ENCODE peak calls at places on chromosome 1, in nine cellular contexts. V, K, Y, R, O, I, L, E and W are unnamed samples.

GRCh38 chr1:53311104-53311908 is 16.6 kb downstream of the LRP8 start:
- DNase-seq in K (no peak), I (no peak), E (no peak), Y (no peak), L (no peak), R (no peak), O (no peak), V (no peak), W (no peak)

GRCh38 chr1:246338546-246338945 is 168.5 kb downstream of the SMYD3 start:
- DNase-seq in L (no peak), E (no peak), O (no peak), Y (no peak), V (no peak), R (no peak), K (no peak), I (no peak), W (no peak)

GRCh38 chr1:204104331-204105222 is 31.7 kb downstream of the SOX13 start:
- DNase-seq in K (no peak), R (no peak), O (no peak), V (no peak), I (no peak), E (no peak), Y (no peak), L (no peak), W (peak; percentile 54)

GRCh38 chr1:207997486-207998268 is 86.8 kb upstream of the CD34 start:
- DNase-seq in E (peak; percentile 20), Y (no peak), I (no peak), O (peak; percentile 88), R (peak; percentile 68), L (peak; percentile 66), V (peak; percentile 10), K (peak; percentile 80), W (peak; percentile 66)

GRCh38 chr1:200223207-200223606 is 186.6 kb downstream of the ZNF281 start:
- DNase-seq in Y (no peak), O (no peak), I (no peak), E (no peak), L (no peak), R (no peak), K (no peak), V (no peak), W (no peak)

GRCh38 chr1:22555386-22555656 is 8.0 kb upstream of the EPHA8 start:
- DNase-seq in O (no peak), E (no peak), R (no peak), Y (no peak), L (no peak), K (no peak), V (no peak), I (no peak), W (no peak)

GRCh38 chr1:246961939-246962373 is 30.2 kb upstream of the AHCTF1 start:
- DNase-seq in R (no peak), L (peak; percentile 77), K (no peak), I (no peak), O (no peak), E (no peak), V (no peak), Y (no peak), W (no peak)

GRCh38 chr1:246703581-246703980 is 20.6 kb upstream of the SCCPDH start:
- DNase-seq in L (no peak), Y (no peak), K (no peak), V (no peak), R (no peak), I (no peak), O (no peak), E (no peak), W (no peak)

GRCh38 chr1:3518256-3518655 is 63.8 kb downstream of the ARHGEF16 start:
- DNase-seq in R (no peak), E (no peak), O (no peak), I (no peak), Y (no peak), V (no peak), L (no peak), K (no peak), W (no peak)

GRCh38 chr1:60672435-60672834 is 409.9 kb upstream of the NFIA start:
- DNase-seq in K (no peak), V (no peak), I (no peak), O (no peak), E (no peak), R (no peak), Y (no peak), L (no peak), W (no peak)

GRCh38 chr1:81954388-81955023 is 153.8 kb downstream of the ADGRL2 start:
- DNase-seq in K (no peak), Y (no peak), I (no peak), R (no peak), E (peak; percentile 30), V (no peak), O (no peak), L (no peak), W (no peak)

GRCh38 chr1:212916395-212917133 is 33.8 kb upstream of the VASH2 start:
- DNase-seq in E (no peak), O (peak; percentile 98), I (no peak), L (peak; percentile 61), R (peak; percentile 22), K (no peak), V (no peak), Y (no peak), W (no peak)

GRCh38 chr1:164930833-164931232 is 371.8 kb downstream of the PBX1 start:
- DNase-seq in L (no peak), I (no peak), E (no peak), V (no peak), R (no peak), O (no peak), Y (no peak), K (no peak), W (no peak)

GRCh38 chr1:62426238-62426637 is 10.6 kb upstream of the USP1 start:
- DNase-seq in V (no peak), I (no peak), L (no peak), Y (no peak), R (no peak), E (no peak), O (no peak), K (no peak), W (no peak)

GRCh38 chr1:48878191-48878940 is 101.7 kb upstream of the BEND5 start:
- DNase-seq in Y (no peak), E (no peak), V (no peak), L (no peak), O (no peak), R (peak; percentile 31), I (no peak), K (no peak), W (peak; percentile 2)

GRCh38 chr1:20336105-20336605 is 45.5 kb downstream of the VWA5B1 start:
- DNase-seq in O (no peak), L (no peak), V (no peak), Y (no peak), K (no peak), E (no peak), R (no peak), I (no peak), W (no peak)

GRCh38 chr1:6083801-6084467 is 38.2 kb downstream of the KCNAB2 start:
- DNase-seq in L (no peak), V (no peak), Y (no peak), I (no peak), E (no peak), O (no peak), K (peak; percentile 60), R (peak; percentile 20), W (no peak)

GRCh38 chr1:61202854-61203603 is 120.7 kb downstream of the NFIA start:
- DNase-seq in Y (no peak), I (no peak), K (peak; percentile 10), L (no peak), V (no peak), R (peak; percentile 53), E (no peak), O (no peak), W (no peak)

GRCh38 chr1:119364640-119365039 is 3.9 kb upstream of the HAO2 start:
- DNase-seq in O (no peak), L (no peak), K (no peak), Y (no peak), I (no peak), V (no peak), R (no peak), E (no peak), W (no peak)

GRCh38 chr1:235021321-235021720 is 107.3 kb downstream of the TOMM20 start:
- DNase-seq in K (no peak), Y (no peak), L (no peak), R (no peak), O (no peak), V (no peak), E (no peak), I (no peak), W (no peak)

GRCh38 chr1:192158181-192158580 is at the start of gene RGS18:
- DNase-seq in Y (no peak), K (no peak), O (no peak), V (no peak), R (peak; percentile 84), L (no peak), I (no peak), E (no peak), W (no peak)

GRCh38 chr1:226664413-226665101 is 74.5 kb downstream of the ITPKB start:
- DNase-seq in K (peak; percentile 70), Y (no peak), O (peak; percentile 89), E (no peak), V (no peak), R (peak; percentile 94), L (peak; percentile 46), I (no peak), W (no peak)

GRCh38 chr1:65266501-65266900 is 42.8 kb upstream of the DNAJC6 start:
- DNase-seq in O (no peak), Y (no peak), K (no peak), V (no peak), R (no peak), E (no peak), I (no peak), L (no peak), W (no peak)

GRCh38 chr1:178928041-178928440 is 57.2 kb upstream of the ANGPTL1 start:
- DNase-seq in O (no peak), L (no peak), K (no peak), R (no peak), E (no peak), Y (no peak), V (no peak), I (no peak), W (no peak)

GRCh38 chr1:41919764-41920397 is 1.2 kb upstream of the HIVEP3 start:
- DNase-seq in L (peak; percentile 41), I (peak; percentile 58), Y (no peak), E (peak; percentile 95), R (peak; percentile 26), V (peak; percentile 73), O (peak; percentile 51), K (peak; percentile 56), W (no peak)

GRCh38 chr1:3680488-3681230 is 28.3 kb downstream of the TP73 start:
- DNase-seq in V (no peak), E (no peak), I (no peak), R (no peak), K (no peak), L (no peak), Y (peak; percentile 68), O (no peak), W (no peak)

GRCh38 chr1:189623336-189623735 is 854.3 kb downstream of the BRINP3 start:
- DNase-seq in L (no peak), E (no peak), O (no peak), Y (no peak), K (no peak), V (no peak), I (no peak), R (no peak), W (no peak)

GRCh38 chr1:201461193-201461657 is 7.8 kb downstream of the PHLDA3 start:
- DNase-seq in I (no peak), L (peak; percentile 61), O (peak; percentile 72), K (peak; percentile 76), V (no peak), E (peak; percentile 9), R (peak; percentile 98), Y (no peak), W (peak; percentile 91)